ENCODE peak calls at places on chromosomes 2 and 18, in five cellular contexts. T, B, I, H and S are unnamed samples.

GRCh38 chr2:97733341-97734035 is 20.1 kb downstream of the ZAP70 start:
- DNase-seq in T (no peak), B (no peak), I (no peak), H (no peak), S (no peak)

GRCh38 chr18:12288406-12288762 is 19.7 kb upstream of the TUBB6 start:
- DNase-seq in T (no peak), B (no peak), I (no peak), H (no peak), S (no peak)

GRCh38 chr2:59490192-59490591 is 1063.3 kb downstream of the BCL11A start:
- DNase-seq in T (no peak), B (no peak), I (no peak), H (no peak), S (no peak)

GRCh38 chr2:77507657-77508056 is 14.5 kb downstream of the LRRTM4 start:
- DNase-seq in T (no peak), B (no peak), I (no peak), H (no peak), S (no peak)

GRCh38 chr2:150007815-150008430 is 420.3 kb upstream of the MMADHC start:
- DNase-seq in T (no peak), B (no peak), I (no peak), H (no peak), S (no peak)

GRCh38 chr2:162125138-162125537 is 26.9 kb downstream of the GCG start:
- DNase-seq in T (no peak), B (no peak), I (no peak), H (no peak), S (no peak)

GRCh38 chr2:239194731-239195317 is 206.0 kb downstream of the HDAC4 start:
- DNase-seq in T (peak), B (no peak), I (no peak), H (peak), S (no peak)

GRCh38 chr2:20687260-20687772 is 20.4 kb downstream of the GDF7 start:
- DNase-seq in T (no peak), B (no peak), I (no peak), H (no peak), S (no peak)

GRCh38 chr18:23495723-23496440 is 7.4 kb upstream of the RMC1 start:
- DNase-seq in T (no peak), B (no peak), I (no peak), H (no peak), S (no peak)

GRCh38 chr2:172811027-172811426 is 75.4 kb downstream of the RAPGEF4 start:
- DNase-seq in T (no peak), B (no peak), I (no peak), H (no peak), S (no peak)

GRCh38 chr18:59091204-59091603 is 48.5 kb upstream of the SEC11C start:
- DNase-seq in T (no peak), B (no peak), I (no peak), H (no peak), S (no peak)

GRCh38 chr2:170530284-170530745 is 184.8 kb upstream of the SP5 start:
- DNase-seq in T (peak), B (peak), I (peak), H (peak), S (no peak)

DNA sequence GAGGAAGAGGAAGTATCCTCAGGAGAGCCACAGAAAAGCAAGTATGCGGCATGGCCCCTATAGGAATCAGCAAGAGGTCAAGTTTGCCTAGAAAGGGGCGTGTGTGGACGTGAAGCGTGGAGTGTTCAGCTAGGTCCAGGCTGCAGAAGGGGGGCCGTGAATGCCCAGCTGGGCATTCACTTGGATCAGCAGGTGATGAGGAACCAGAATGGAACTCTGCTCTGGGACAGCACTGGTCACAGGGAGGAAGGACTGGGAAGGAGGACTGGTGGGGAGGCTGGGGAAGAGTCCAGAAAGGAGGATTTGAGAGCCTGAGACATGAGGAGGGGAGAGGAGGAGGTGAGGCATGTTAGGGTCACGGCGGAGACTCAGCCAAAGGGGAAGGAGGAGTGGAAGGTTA is 19.8 kb downstream of the STAT1 start:
- DNase-seq in T (no peak), B (no peak), I (no peak), H (no peak), S (no peak)
- TF ChIP-seq POLR2A in T (no peak), B (no peak), I (no peak), H (no peak), S (no peak)

GRCh38 chr2:118837067-118837466 is 10.4 kb downstream of the EN1 start:
- DNase-seq in T (no peak), B (no peak), I (no peak), H (no peak), S (no peak)

GRCh38 chr2:118835739-118836410 is 11.6 kb downstream of the EN1 start:
- DNase-seq in T (no peak), B (no peak), I (no peak), H (no peak), S (no peak)

GRCh38 chr2:118836411-118836930 is 11.0 kb downstream of the EN1 start:
- DNase-seq in T (no peak), B (no peak), I (no peak), H (no peak), S (no peak)

GRCh38 chr2:118838741-118839455 is 8.6 kb downstream of the EN1 start:
- DNase-seq in T (no peak), B (no peak), I (no peak), H (no peak), S (no peak)

DNA sequence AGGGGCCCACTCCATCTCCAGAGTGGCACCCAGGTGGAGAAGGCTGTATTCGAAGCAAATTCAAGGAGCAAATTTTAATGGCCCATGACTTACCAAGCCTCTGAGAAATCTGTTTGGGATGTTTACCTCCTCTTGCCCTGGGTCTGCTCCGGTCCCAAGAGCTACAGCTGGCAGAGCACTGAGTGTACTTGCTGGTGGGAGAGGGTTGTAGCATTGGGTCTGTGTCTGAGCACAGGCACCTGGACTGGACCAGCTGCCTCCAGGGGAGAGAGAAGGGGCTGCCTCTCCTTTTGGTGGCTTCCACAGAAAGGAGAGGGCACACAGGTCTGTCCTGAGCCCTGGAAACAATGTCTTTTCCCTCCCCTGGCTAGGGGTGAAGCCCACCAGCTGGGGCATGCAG is 9.8 kb downstream of the EN1 start:
- DNase-seq in T (no peak), B (no peak), I (no peak), H (no peak), S (no peak)
- TF ChIP-seq POLR2A in T (no peak), B (no peak), I (no peak), H (no peak), S (no peak)

DNA sequence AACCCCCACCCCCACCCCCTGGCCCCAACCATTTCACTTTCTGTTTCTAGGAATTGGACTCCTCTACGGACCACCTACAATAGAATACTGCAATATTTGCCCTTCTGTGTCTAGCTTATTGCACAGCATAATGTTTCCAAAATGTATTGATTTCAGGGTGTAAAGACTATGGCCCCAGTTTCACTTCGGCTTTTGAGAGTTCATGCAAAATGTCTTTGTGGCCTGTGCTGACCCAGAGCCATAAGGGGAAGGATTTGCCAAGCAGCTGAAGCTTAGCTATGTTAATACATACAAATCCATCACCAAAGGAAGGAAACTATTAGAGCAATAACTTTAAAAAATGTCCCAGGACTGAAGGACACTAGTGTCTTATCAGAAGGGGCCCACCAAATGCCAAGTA is 11.2 kb upstream of the ATP9B start:
- DNase-seq in T (no peak), B (no peak), I (no peak), H (no peak), S (no peak)
- TF ChIP-seq POLR2A in T (no peak), B (no peak), I (no peak), H (no peak), S (no peak)

GRCh38 chr2:73233154-73233931 is at the start of gene PRADC1:
- DNase-seq in T (peak), B (peak), I (peak), H (peak), S (peak)

GRCh38 chr2:73232471-73233153 is 427 bp downstream of the PRADC1 start:
- DNase-seq in T (peak), B (no peak), I (peak), H (no peak), S (no peak)

GRCh38 chr2:73237168-73237567 is 3.1 kb downstream of the CCT7 start:
- DNase-seq in T (no peak), B (no peak), I (no peak), H (no peak), S (no peak)

GRCh38 chr2:73235315-73236028 is 1.4 kb downstream of the CCT7 start:
- DNase-seq in T (no peak), B (no peak), I (no peak), H (no peak), S (no peak)

DNA sequence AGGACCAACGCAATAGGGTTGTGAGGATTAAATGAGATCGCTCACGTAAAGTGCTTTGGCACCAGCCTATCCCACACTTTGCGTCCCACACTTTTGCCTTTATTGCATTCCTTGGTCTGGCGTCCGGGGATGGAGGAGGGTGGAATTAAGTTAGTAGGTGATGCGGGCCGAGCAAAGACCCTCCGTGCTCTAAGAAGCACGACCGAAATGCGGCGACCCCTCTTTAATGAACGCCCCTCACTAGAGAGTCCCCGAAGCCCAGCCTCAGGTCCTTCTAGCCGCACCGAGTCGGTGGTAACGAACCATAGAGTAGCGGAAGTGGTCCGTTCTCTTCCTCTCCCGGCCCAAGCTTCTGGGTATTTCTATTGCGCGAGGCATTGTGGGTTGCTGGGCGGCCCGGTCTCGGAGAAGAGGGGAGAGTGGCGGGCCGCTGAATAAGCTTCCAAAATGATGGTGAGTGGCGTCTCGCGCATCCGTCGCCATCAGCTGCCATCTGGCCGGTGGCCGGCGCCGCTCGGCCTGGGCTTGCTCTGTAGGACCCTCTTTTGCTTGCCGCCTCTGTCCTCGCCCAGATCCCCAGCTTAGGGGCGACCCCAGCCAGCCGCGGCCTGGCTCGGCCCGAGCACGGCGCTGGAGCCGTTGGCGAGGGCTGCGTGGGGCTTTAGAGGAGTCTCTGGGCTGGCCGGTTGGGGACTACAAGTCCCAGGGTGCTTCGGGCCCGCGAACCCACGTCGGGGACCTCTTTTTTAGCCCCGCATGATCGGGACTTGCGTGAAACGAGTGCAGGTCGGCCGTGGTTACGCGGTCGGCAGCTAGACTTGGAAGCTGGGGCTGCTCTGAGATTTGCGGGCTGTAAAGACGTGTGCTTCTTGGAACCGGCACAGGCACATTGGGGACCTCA is at the start of gene CCT7:
- DNase-seq in T (peak), B (peak), I (peak), H (peak), S (peak)
- TF ChIP-seq POLR2A in T (peak), B (peak), I (peak), H (peak), S (peak)

DNA sequence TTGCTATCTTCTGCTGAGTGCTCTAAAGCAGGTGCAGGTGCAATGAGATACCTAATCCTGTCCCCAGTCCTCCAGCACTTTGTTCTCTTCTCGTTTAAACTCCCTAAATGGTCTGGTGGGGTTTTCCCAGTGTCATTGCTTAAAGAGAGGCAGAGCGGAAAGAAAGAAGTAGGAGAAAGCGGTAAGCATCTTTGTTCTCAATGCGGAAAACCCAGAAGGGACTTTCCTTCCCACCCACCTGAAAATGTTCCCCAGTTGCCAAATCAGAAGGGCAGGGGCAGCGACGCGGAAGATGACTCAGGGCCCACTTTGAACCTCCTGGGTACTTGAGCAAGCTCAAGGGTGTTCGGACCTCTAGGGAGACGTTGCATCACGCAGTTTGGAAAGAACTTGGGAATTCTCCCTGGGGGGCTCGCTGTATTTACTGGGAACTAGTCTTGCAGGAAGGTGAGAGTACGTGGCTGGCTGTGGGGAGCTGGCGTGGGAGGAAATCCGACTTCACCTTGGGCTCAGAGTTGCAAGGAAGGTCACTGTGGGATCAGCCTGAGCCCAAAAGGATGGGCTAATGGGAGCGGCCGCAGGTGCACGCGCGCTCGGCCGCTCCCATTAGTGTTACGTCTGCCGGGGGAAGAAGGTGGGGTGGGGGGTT is 587 bp upstream of the SGPP2 start:
- DNase-seq in T (no peak), B (no peak), I (no peak), H (no peak), S (no peak)
- TF ChIP-seq POLR2A in T (no peak), B (no peak), I (no peak), H (no peak), S (no peak)

GRCh38 chr2:218708086-218708485 is 2.5 kb upstream of the TTLL4 start:
- DNase-seq in T (no peak), B (no peak), I (no peak), H (no peak), S (no peak)

GRCh38 chr2:218710334-218710686 is 325 bp upstream of the TTLL4 start:
- DNase-seq in T (no peak), B (no peak), I (no peak), H (no peak), S (no peak)

GRCh38 chr2:218711550-218711929 is 905 bp downstream of the TTLL4 start:
- DNase-seq in T (no peak), B (no peak), I (no peak), H (no peak), S (no peak)

GRCh38 chr2:218709906-218710305 is 729 bp upstream of the TTLL4 start:
- DNase-seq in T (no peak), B (no peak), I (no peak), H (no peak), S (no peak)

GRCh38 chr2:218710687-218711549 is at the start of gene TTLL4:
- DNase-seq in T (peak), B (peak), I (peak), H (peak), S (peak)
- TF ChIP-seq POLR2A in T (peak), B (peak), I (peak), H (peak), S (peak)

DNA sequence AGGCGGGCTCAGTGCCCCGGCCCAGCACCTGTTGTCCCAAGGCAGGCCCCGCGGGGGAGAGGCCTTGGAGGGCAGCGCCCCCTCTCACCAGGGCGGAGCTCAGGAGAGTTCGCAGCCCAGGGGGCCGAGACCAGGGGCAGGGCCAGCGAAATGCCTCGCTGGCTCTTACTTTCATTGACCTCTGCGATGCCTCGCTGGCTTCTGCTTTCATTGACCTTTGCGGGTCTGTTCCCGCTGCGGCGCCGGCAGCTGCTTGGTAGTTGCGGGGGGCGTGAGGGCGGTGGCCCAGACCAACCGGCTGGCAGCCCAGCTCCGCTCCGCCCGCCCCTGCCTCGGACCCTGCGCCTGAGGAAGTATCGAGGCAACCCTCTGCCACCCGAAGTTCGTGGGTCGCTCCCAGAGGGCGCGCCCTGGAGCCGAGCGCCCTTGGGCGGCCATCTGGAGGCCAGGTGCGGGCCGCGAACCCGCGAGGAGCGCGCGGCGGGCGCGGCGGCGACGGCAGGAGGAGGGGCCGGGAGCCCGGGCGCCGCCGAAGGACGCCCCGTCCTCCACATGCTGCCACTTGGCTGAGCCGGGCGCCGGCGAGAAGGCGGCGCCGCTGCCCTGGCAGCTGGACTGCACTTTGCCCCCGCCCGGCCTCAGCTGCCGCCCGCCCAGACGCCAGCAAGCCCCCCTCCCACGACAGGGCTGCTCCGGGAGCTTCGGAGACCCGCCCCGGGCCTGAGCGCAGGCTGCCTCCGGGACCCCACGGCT is 118.0 kb upstream of the MSTN start:
- DNase-seq in T (peak), B (peak), I (peak), H (peak), S (peak)
- TF ChIP-seq POLR2A in T (peak), B (peak), I (no peak), H (no peak), S (no peak)

GRCh38 chr2:200810967-200811335 is 759 bp upstream of the BZW1 start:
- DNase-seq in T (no peak), B (no peak), I (peak), H (no peak), S (no peak)
- TF ChIP-seq POLR2A in T (no peak), B (no peak), I (no peak), H (no peak), S (no peak)

GRCh38 chr2:105396254-105397024 is 2.4 kb downstream of the FHL2 start:
- DNase-seq in T (no peak), B (peak), I (peak), H (no peak), S (peak)
- TF ChIP-seq POLR2A in T (no peak), B (no peak), I (no peak), H (no peak), S (no peak)